ENCODE peak calls at places on chromosomes 12 and 14, in five cellular contexts. One of them, this sample, is unnamed.
A peak's percentile ranks its signal among the peaks of the same experiment; 100 is the strongest.

GRCh38 chr12:46522141-46522540 is 149.6 kb upstream of the SLC38A2 start:
- DNase-seq in PC-3: no peak
- DNase-seq in DND-41: no peak
- DNase-seq in K562: no peak
- DNase-seq in HepG2: no peak
- DNase-seq in this sample: peak; percentile 13

GRCh38 chr14:70893062-70893841 is 14.0 kb upstream of the PCNX1 start:
- DNase-seq in HepG2: no peak
- DNase-seq in K562: no peak
- DNase-seq in DND-41: no peak
- DNase-seq in PC-3: no peak
- DNase-seq in this sample: no peak

GRCh38 chr12:95548539-95549391 is 2.5 kb downstream of the USP44 start:
- DNase-seq in DND-41: peak; percentile 80
- DNase-seq in K562: peak; percentile 85
- DNase-seq in HepG2: no peak
- DNase-seq in PC-3: no peak
- DNase-seq in this sample: peak; percentile 18

GRCh38 chr12:52351196-52352059 is 15.9 kb downstream of the KRT85 start:
- DNase-seq in HepG2: no peak
- DNase-seq in PC-3: no peak
- DNase-seq in K562: no peak
- DNase-seq in DND-41: peak; percentile 60
- DNase-seq in this sample: no peak

GRCh38 chr14:24903337-24903736 is 146.6 kb downstream of the STXBP6 start:
- DNase-seq in DND-41: no peak
- DNase-seq in K562: no peak
- DNase-seq in HepG2: no peak
- DNase-seq in PC-3: peak; percentile 6
- DNase-seq in this sample: peak; percentile 75

GRCh38 chr14:69670093-69670492 is 58.7 kb downstream of the SUSD6 start:
- DNase-seq in K562: no peak
- DNase-seq in HepG2: no peak
- DNase-seq in PC-3: no peak
- DNase-seq in DND-41: no peak
- DNase-seq in this sample: peak; percentile 73

GRCh38 chr14:68512088-68512487 is 280.8 kb downstream of the ZFP36L1 start:
- DNase-seq in K562: no peak
- DNase-seq in PC-3: no peak
- DNase-seq in HepG2: no peak
- DNase-seq in DND-41: no peak
- DNase-seq in this sample: peak; percentile 71

GRCh38 chr12:6827437-6827894 is 741 bp upstream of the P3H3 start:
- DNase-seq in K562: peak; percentile 53
- DNase-seq in DND-41: peak; percentile 62
- DNase-seq in PC-3: peak; percentile 60
- DNase-seq in HepG2: peak; percentile 67
- DNase-seq in this sample: peak; percentile 78

GRCh38 chr12:80821513-80822000 is 104.8 kb downstream of the MYF5 start:
- DNase-seq in K562: no peak
- DNase-seq in HepG2: no peak
- DNase-seq in PC-3: no peak
- DNase-seq in DND-41: no peak
- DNase-seq in this sample: no peak

GRCh38 chr12:15208140-15208539 is 13.1 kb downstream of the RERG start:
- DNase-seq in K562: no peak
- DNase-seq in HepG2: no peak
- DNase-seq in DND-41: no peak
- DNase-seq in PC-3: no peak
- DNase-seq in this sample: no peak

GRCh38 chr12:95790912-95791849 is 617 bp upstream of the NTN4 start:
- DNase-seq in DND-41: no peak
- DNase-seq in K562: no peak
- DNase-seq in PC-3: peak; percentile 64
- DNase-seq in HepG2: no peak
- DNase-seq in this sample: peak; percentile 34

GRCh38 chr12:122499991-122500684 is 594 bp downstream of the ZCCHC8 start:
- DNase-seq in DND-41: peak; percentile 73
- DNase-seq in K562: peak; percentile 50
- DNase-seq in PC-3: peak; percentile 70
- DNase-seq in HepG2: peak; percentile 70
- DNase-seq in this sample: peak; percentile 80

GRCh38 chr12:20620311-20620710 is 74.8 kb upstream of the SLCO1C1 start:
- DNase-seq in HepG2: no peak
- DNase-seq in PC-3: no peak
- DNase-seq in DND-41: no peak
- DNase-seq in K562: no peak
- DNase-seq in this sample: peak; percentile 74

GRCh38 chr14:51302319-51303030 is 62.4 kb downstream of the TMX1 start:
- DNase-seq in HepG2: no peak
- DNase-seq in DND-41: no peak
- DNase-seq in PC-3: peak; percentile 56
- DNase-seq in K562: no peak
- DNase-seq in this sample: peak; percentile 41

GRCh38 chr14:61861320-61861865 is 99.2 kb downstream of the SNAPC1 start:
- DNase-seq in DND-41: no peak
- DNase-seq in PC-3: peak; percentile 11
- DNase-seq in HepG2: peak; percentile 36
- DNase-seq in K562: no peak
- DNase-seq in this sample: no peak

DNA sequence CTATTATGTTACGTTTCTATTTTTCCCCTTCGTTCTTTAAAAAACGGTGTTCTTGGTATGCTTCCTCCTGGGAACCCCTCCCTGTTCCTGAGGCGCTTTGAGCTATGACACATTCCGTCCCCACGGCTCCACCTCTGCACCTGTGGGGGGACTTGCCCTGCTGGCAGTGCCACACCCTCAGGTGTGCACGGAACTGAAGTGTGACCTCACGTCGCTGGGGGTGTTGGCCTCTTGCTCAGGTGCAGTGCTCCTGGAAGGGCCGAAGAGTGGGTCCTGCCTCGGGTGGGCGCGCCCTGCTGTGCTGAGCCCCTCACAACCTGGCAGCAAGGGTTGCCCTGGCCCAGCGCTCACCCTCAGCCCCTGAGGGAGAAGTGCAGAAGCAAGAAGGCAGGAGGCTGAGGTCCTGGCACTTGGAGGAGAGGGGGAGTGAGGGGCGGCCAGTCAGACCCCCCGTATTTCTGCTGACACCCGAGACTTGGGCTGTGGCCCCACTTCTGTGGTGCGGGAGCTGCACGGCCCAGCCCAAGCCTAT is 4.9 kb downstream of the AMN start:
- DNase-seq in PC-3: peak; percentile 33
- DNase-seq in HepG2: no peak
- DNase-seq in K562: no peak
- DNase-seq in DND-41: no peak
- DNase-seq in this sample: no peak
- TF ChIP-seq EZH2 in PC-3: no peak
- TF ChIP-seq EZH2 in HepG2: no peak
- TF ChIP-seq EZH2 in K562: no peak
- TF ChIP-seq EZH2 in DND-41: no peak
- TF ChIP-seq EZH2 in this sample: no peak

GRCh38 chr12:110330544-110330943 is 49.5 kb downstream of the ATP2A2 start:
- DNase-seq in K562: no peak
- DNase-seq in HepG2: no peak
- DNase-seq in DND-41: no peak
- DNase-seq in PC-3: no peak
- DNase-seq in this sample: peak; percentile 61
- H3K27ac ChIP-seq in K562: no peak overlapping the region
- H3K27ac ChIP-seq in HepG2: no peak overlapping the region
- H3K27ac ChIP-seq in DND-41: no peak overlapping the region
- H3K27ac ChIP-seq in PC-3: no peak overlapping the region
- H3K27ac ChIP-seq in this sample: no peak overlapping the region

GRCh38 chr14:72416081-72416849 is 477.6 kb downstream of the DPF3 start:
- DNase-seq in PC-3: no peak
- DNase-seq in DND-41: no peak
- DNase-seq in K562: no peak
- DNase-seq in HepG2: no peak
- DNase-seq in this sample: no peak
- H2AFZ ChIP-seq in PC-3: no peak overlapping the region
- H2AFZ ChIP-seq in DND-41: no peak overlapping the region
- H2AFZ ChIP-seq in K562: no peak overlapping the region
- H2AFZ ChIP-seq in HepG2: no peak overlapping the region
- H2AFZ ChIP-seq in this sample: no peak overlapping the region

DNA sequence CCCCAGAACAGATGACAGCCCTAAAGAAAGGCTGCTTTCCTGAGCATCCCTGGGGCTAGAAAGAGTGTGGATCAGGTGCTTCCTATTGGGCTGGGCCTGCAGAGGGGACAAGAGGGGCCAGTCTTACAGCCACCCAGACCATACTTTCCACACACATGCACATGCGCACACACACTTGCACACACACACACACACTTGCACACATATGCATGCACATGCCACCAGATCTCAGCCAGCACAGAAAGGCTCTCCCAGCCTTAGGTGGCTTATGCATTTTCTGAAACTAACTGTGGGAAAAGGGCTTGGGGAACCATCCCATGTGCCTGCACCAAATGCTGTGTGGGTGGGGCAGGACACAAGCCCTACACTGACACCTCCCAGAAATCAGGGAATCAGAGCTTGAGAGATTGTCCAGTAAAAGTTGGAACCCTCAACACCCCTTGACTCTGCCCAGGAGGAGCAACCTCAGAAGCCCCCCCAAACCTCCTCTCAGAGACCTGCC is 2.5 kb upstream of the DIO3 start:
- DNase-seq in DND-41: no peak
- DNase-seq in PC-3: no peak
- DNase-seq in K562: no peak
- DNase-seq in HepG2: no peak
- DNase-seq in this sample: no peak
- TF ChIP-seq EZH2 in DND-41: no peak
- TF ChIP-seq EZH2 in PC-3: no peak
- TF ChIP-seq EZH2 in K562: no peak
- TF ChIP-seq EZH2 in HepG2: no peak
- TF ChIP-seq EZH2 in this sample: no peak

This sample was measured in fibroblast of lung.